ENCODE peak calls at places on chromosomes 1 and 21, in five cellular contexts. Z, M, L, Y and A are unnamed samples.

GRCh38 chr1:11784993-11785769 is 20.6 kb downstream of the MTHFR start:
- DNase-seq in Z (peak; percentile 21), M (peak; percentile 62), L (peak; percentile 68), Y (peak; percentile 68), A (no peak)

GRCh38 chr1:33433509-33434362 is 2.8 kb upstream of the PHC2 start:
- DNase-seq in Z (no peak), M (peak; percentile 80), L (peak; percentile 20), Y (no peak), A (peak; percentile 83)

GRCh38 chr21:46067505-46068201 is 30.3 kb upstream of the COL6A2 start:
- DNase-seq in Z (no peak), M (no peak), L (no peak), Y (no peak), A (no peak)

GRCh38 chr1:224089583-224089982 is 24.3 kb upstream of the FBXO28 start:
- DNase-seq in Z (no peak), M (no peak), L (no peak), Y (no peak), A (no peak)

GRCh38 chr1:228814091-228814610 is 78.9 kb downstream of the RHOU start:
- DNase-seq in Z (no peak), M (no peak), L (no peak), Y (no peak), A (no peak)

GRCh38 chr1:2544875-2545638 is 11.1 kb upstream of the TNFRSF14 start:
- DNase-seq in Z (no peak), M (no peak), L (no peak), Y (peak; percentile 26), A (no peak)

GRCh38 chr1:200129480-200129879 is 102.0 kb downstream of the NR5A2 start:
- DNase-seq in Z (no peak), M (no peak), L (no peak), Y (peak; percentile 59), A (no peak)

GRCh38 chr1:33473900-33474299 is 1.5 kb downstream of the ZSCAN20 start:
- DNase-seq in Z (no peak), M (no peak), L (no peak), Y (no peak), A (no peak)

GRCh38 chr1:192171123-192171522 is 12.9 kb downstream of the RGS18 start:
- DNase-seq in Z (no peak), M (no peak), L (no peak), Y (no peak), A (no peak)

GRCh38 chr1:167936068-167936929 is at the start of gene DCAF6:
- DNase-seq in Z (peak; percentile 96), M (peak; percentile 99), L (peak; percentile 97), Y (peak; percentile 99), A (peak; percentile 96)

GRCh38 chr1:220318673-220319072 is 46.4 kb upstream of the RAB3GAP2 start:
- DNase-seq in Z (no peak), M (no peak), L (no peak), Y (no peak), A (no peak)

GRCh38 chr21:25457411-25457810 is 149.9 kb downstream of the MRPL39 start:
- DNase-seq in Z (no peak), M (peak; percentile 82), L (no peak), Y (peak; percentile 87), A (no peak)

GRCh38 chr1:228143480-228144212 is 3.6 kb downstream of the GUK1 start:
- DNase-seq in Z (no peak), M (no peak), L (no peak), Y (no peak), A (no peak)

GRCh38 chr1:231460614-231461013 is 38.5 kb upstream of the EGLN1 start:
- DNase-seq in Z (peak; percentile 16), M (no peak), L (no peak), Y (peak; percentile 75), A (peak; percentile 45)

GRCh38 chr1:2803931-2804627 is 2.6 kb upstream of the TTC34 start:
- DNase-seq in Z (no peak), M (no peak), L (no peak), Y (no peak), A (no peak)

GRCh38 chr1:15804060-15804459 is 3.4 kb downstream of the UQCRHL start:
- DNase-seq in Z (no peak), M (no peak), L (no peak), Y (no peak), A (no peak)

GRCh38 chr21:40421121-40421520 is 425.8 kb downstream of the DSCAM start:
- DNase-seq in Z (no peak), M (no peak), L (no peak), Y (no peak), A (no peak)

GRCh38 chr1:64980745-64981601 is 14.6 kb upstream of the JAK1 start:
- DNase-seq in Z (no peak), M (no peak), L (peak; percentile 26), Y (no peak), A (no peak)

GRCh38 chr1:88774151-88774556 is 90.1 kb downstream of the PKN2 start:
- DNase-seq in Z (no peak), M (no peak), L (no peak), Y (no peak), A (no peak)

GRCh38 chr21:36350282-36350910 is 30.4 kb downstream of the MORC3 start:
- DNase-seq in Z (no peak), M (peak; percentile 67), L (no peak), Y (no peak), A (no peak)

GRCh38 chr1:40853113-40853999 is 8.8 kb downstream of the CITED4 start:
- DNase-seq in Z (no peak), M (no peak), L (no peak), Y (no peak), A (no peak)

GRCh38 chr1:108767708-108768107 is 21.2 kb downstream of the STXBP3 start:
- DNase-seq in Z (no peak), M (no peak), L (no peak), Y (no peak), A (no peak)

GRCh38 chr1:48864913-48865312 is 88.2 kb upstream of the BEND5 start:
- DNase-seq in Z (no peak), M (no peak), L (no peak), Y (no peak), A (no peak)

GRCh38 chr21:44485254-44485793 is 30.0 kb downstream of the LRRC3 start:
- DNase-seq in Z (peak; percentile 15), M (no peak), L (no peak), Y (no peak), A (no peak)

GRCh38 chr21:34536820-34537219 is 24.8 kb upstream of the KCNE1 start:
- DNase-seq in Z (no peak), M (peak; percentile 47), L (no peak), Y (no peak), A (no peak)

GRCh38 chr1:94301186-94301585 is 63.8 kb upstream of the ARHGAP29 start:
- DNase-seq in Z (no peak), M (no peak), L (no peak), Y (no peak), A (no peak)

GRCh38 chr1:226655251-226656163 is 83.6 kb downstream of the ITPKB start:
- DNase-seq in Z (no peak), M (no peak), L (no peak), Y (peak; percentile 40), A (no peak)

GRCh38 chr1:108719654-108720435 is 7.1 kb downstream of the FNDC7 start:
- DNase-seq in Z (no peak), M (peak; percentile 81), L (no peak), Y (no peak), A (no peak)

GRCh38 chr1:30886710-30887428 is 21.7 kb downstream of the SDC3 start:
- DNase-seq in Z (no peak), M (no peak), L (no peak), Y (no peak), A (no peak)

GRCh38 chr1:30888391-30888790 is 20.2 kb downstream of the SDC3 start:
- DNase-seq in Z (no peak), M (peak; percentile 84), L (no peak), Y (no peak), A (no peak)

GRCh38 chr1:30888975-30889374 is 19.6 kb downstream of the SDC3 start:
- DNase-seq in Z (no peak), M (no peak), L (no peak), Y (no peak), A (no peak)

GRCh38 chr1:30889506-30889905 is 19.1 kb downstream of the SDC3 start:
- DNase-seq in Z (no peak), M (peak; percentile 37), L (no peak), Y (no peak), A (no peak)

DNA sequence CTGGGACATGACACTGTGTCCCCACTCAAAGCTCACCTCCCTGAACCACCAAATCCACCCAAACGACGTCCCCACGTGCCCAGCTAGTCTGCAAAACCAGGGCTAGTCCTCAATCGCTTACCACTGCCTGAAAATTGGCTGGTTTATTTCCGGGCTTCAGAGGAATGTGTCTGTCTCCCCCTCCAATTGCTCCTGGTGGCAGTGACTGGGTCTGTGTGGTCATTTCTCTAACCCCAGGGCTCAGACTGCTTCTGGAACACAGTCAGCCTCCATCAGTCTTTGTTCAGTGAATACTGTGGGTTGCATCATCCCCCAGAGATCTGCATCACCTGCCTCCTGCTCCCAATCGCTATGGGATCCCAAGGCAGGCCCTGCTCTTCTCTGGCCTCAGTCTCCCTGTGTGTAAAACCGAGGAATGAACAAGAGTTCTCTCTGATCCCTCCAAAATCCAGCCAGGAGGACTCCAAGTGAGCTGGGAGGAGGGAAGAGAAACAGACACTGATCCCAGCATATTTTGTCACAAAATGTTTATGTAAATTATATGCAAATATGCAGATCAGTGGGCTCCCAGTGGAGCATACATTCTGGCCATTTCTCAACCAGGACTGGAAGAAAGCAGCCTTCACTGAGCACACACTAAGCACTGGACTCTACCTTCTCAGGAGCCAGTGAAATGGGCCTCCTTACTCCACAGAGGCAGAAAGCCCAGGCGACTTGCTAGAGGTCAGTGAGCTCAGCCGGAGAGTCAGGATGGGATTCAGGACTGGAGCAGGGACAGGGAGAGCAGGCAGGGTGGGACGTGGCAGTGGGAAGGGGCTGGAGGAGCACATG is 20.9 kb downstream of the SDC3 start:
- DNase-seq in Z (no peak), M (peak; percentile 63), L (no peak), Y (no peak), A (no peak)
- H3K4me3 ChIP-seq in Z (no peak overlapping the region), M (no peak overlapping the region), L (no peak overlapping the region), Y (no peak overlapping the region), A (no peak overlapping the region)

GRCh38 chr21:17436626-17437111 is 76.2 kb upstream of the CXADR start:
- DNase-seq in Z (no peak), M (no peak), L (no peak), Y (no peak), A (no peak)
- H3K4me3 ChIP-seq in Z (no peak overlapping the region), M (no peak overlapping the region), L (no peak overlapping the region), Y (no peak overlapping the region), A (peak overlapping the region; percentile 24)

DNA sequence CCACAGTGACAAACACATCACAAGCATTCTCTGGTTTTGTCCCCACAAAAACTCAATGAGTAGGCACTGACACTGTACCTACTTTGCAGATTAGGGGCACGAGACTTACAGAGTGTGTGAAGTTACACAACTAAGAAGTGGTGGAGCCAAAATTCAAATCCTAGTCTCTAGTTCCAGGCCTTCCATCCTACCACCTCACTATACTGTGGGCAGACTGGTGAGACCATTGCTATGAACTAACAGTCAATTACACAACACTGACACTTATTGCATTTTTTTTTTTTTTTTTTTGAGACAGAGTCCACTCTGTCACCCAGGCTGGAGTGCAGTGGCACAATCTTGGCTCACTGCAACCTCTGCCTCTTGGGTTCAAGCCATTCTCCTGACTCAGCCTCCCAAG is 71.4 kb downstream of the KCNN3 start:
- DNase-seq in Z (no peak), M (no peak), L (no peak), Y (no peak), A (no peak)
- H3K4me3 ChIP-seq in Z (no peak overlapping the region), M (no peak overlapping the region), L (no peak overlapping the region), Y (no peak overlapping the region), A (no peak overlapping the region)

DNA sequence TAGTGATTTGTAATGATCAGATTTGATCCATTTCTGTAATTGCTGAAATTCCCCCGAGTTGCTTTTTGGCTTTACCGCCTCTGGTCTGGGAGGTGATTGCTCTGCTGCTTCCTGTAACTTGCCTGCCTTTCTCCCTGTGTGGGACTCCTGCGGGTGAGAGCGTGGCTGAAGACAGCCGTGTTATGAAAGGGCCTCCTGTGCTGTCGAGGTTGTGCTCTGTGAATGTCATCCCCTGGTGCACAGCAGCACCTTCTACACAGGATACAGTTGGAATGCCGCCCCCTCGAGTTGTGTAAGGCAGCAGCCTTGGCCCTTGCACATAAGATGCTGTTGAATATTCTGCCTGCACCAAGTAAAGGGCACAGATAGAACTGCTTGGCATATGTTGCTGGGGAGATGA is 5.9 kb downstream of the SOD1 start:
- DNase-seq in Z (no peak), M (no peak), L (no peak), Y (no peak), A (no peak)
- H3K4me3 ChIP-seq in Z (peak overlapping the region; percentile 43), M (no peak overlapping the region), L (no peak overlapping the region), Y (no peak overlapping the region), A (no peak overlapping the region)